ENCODE peak calls at places on chromosomes 16 and 17, in seven cellular contexts. One of them, this sample, is unnamed.

GRCh38 chr16:29821663-29822115 is 1.4 kb downstream of the MVP start:
- DNase-seq in AG04450: no peak
- DNase-seq in tibial artery: no peak
- DNase-seq in NCI-H510A treated with DMSO at 0.1 percent for 48 hours: no peak
- DNase-seq in HFFc6: peak
- DNase-seq in HTR-8/SVneo: no peak
- DNase-seq in body of pancreas: no peak
- DNase-seq in this sample: no peak

GRCh38 chr16:79093554-79093967 is 507.0 kb downstream of the MAF start:
- DNase-seq in NCI-H510A treated with DMSO at 0.1 percent for 48 hours: no peak
- DNase-seq in body of pancreas: no peak
- DNase-seq in tibial artery: peak
- DNase-seq in HTR-8/SVneo: no peak
- DNase-seq in AG04450: no peak
- DNase-seq in HFFc6: no peak
- DNase-seq in this sample: peak

GRCh38 chr17:80175411-80175810 is 5.6 kb downstream of the CARD14 start:
- DNase-seq in AG04450: no peak
- DNase-seq in NCI-H510A treated with DMSO at 0.1 percent for 48 hours: no peak
- DNase-seq in HTR-8/SVneo: no peak
- DNase-seq in body of pancreas: no peak
- DNase-seq in tibial artery: no peak
- DNase-seq in HFFc6: no peak
- DNase-seq in this sample: no peak

GRCh38 chr17:66018786-66019185 is 173.1 kb downstream of the CEP112 start:
- DNase-seq in tibial artery: no peak
- DNase-seq in HTR-8/SVneo: no peak
- DNase-seq in body of pancreas: no peak
- DNase-seq in HFFc6: no peak
- DNase-seq in NCI-H510A treated with DMSO at 0.1 percent for 48 hours: peak
- DNase-seq in AG04450: no peak
- DNase-seq in this sample: no peak

GRCh38 chr17:32487460-32488176 is 825 bp downstream of the CDK5R1 start:
- DNase-seq in HTR-8/SVneo: no peak
- DNase-seq in AG04450: no peak
- DNase-seq in tibial artery: no peak
- DNase-seq in HFFc6: no peak
- DNase-seq in body of pancreas: no peak
- DNase-seq in NCI-H510A treated with DMSO at 0.1 percent for 48 hours: peak
- DNase-seq in this sample: peak

GRCh38 chr16:76910931-76911330 is 280.1 kb upstream of the MON1B start:
- DNase-seq in HFFc6: no peak
- DNase-seq in HTR-8/SVneo: no peak
- DNase-seq in AG04450: peak
- DNase-seq in body of pancreas: no peak
- DNase-seq in NCI-H510A treated with DMSO at 0.1 percent for 48 hours: no peak
- DNase-seq in tibial artery: no peak
- DNase-seq in this sample: no peak

GRCh38 chr17:65249774-65250173 is 112.6 kb downstream of the RGS9 start:
- DNase-seq in HTR-8/SVneo: no peak
- DNase-seq in NCI-H510A treated with DMSO at 0.1 percent for 48 hours: no peak
- DNase-seq in body of pancreas: no peak
- DNase-seq in HFFc6: no peak
- DNase-seq in tibial artery: no peak
- DNase-seq in AG04450: no peak
- DNase-seq in this sample: no peak

GRCh38 chr17:49223517-49224197 is 6.9 kb downstream of the PHOSPHO1 start:
- DNase-seq in HTR-8/SVneo: peak
- DNase-seq in HFFc6: no peak
- DNase-seq in AG04450: no peak
- DNase-seq in body of pancreas: peak
- DNase-seq in NCI-H510A treated with DMSO at 0.1 percent for 48 hours: peak
- DNase-seq in tibial artery: no peak
- DNase-seq in this sample: no peak

GRCh38 chr17:28133562-28133970 is 91.1 kb downstream of the NLK start:
- DNase-seq in NCI-H510A treated with DMSO at 0.1 percent for 48 hours: no peak
- DNase-seq in HFFc6: peak
- DNase-seq in AG04450: no peak
- DNase-seq in HTR-8/SVneo: peak
- DNase-seq in body of pancreas: no peak
- DNase-seq in tibial artery: no peak
- DNase-seq in this sample: no peak

GRCh38 chr16:72042157-72042660 is 12.1 kb upstream of the HP start:
- DNase-seq in tibial artery: no peak
- DNase-seq in NCI-H510A treated with DMSO at 0.1 percent for 48 hours: no peak
- DNase-seq in AG04450: no peak
- DNase-seq in HTR-8/SVneo: no peak
- DNase-seq in HFFc6: no peak
- DNase-seq in body of pancreas: peak
- DNase-seq in this sample: no peak

GRCh38 chr16:27801259-27801945 is 251.5 kb downstream of the KATNIP start:
- DNase-seq in tibial artery: no peak
- DNase-seq in HTR-8/SVneo: no peak
- DNase-seq in AG04450: no peak
- DNase-seq in body of pancreas: no peak
- DNase-seq in HFFc6: no peak
- DNase-seq in NCI-H510A treated with DMSO at 0.1 percent for 48 hours: no peak
- DNase-seq in this sample: no peak

GRCh38 chr16:1258906-1259759 is 3.3 kb downstream of the TPSD1 start:
- DNase-seq in AG04450: no peak
- DNase-seq in HFFc6: no peak
- DNase-seq in NCI-H510A treated with DMSO at 0.1 percent for 48 hours: no peak
- DNase-seq in body of pancreas: no peak
- DNase-seq in HTR-8/SVneo: no peak
- DNase-seq in tibial artery: no peak
- DNase-seq in this sample: no peak

GRCh38 chr17:7839890-7840260 is 5.9 kb downstream of the KDM6B start:
- DNase-seq in NCI-H510A treated with DMSO at 0.1 percent for 48 hours: peak
- DNase-seq in tibial artery: no peak
- DNase-seq in AG04450: no peak
- DNase-seq in body of pancreas: no peak
- DNase-seq in HTR-8/SVneo: no peak
- DNase-seq in HFFc6: peak
- DNase-seq in this sample: no peak

GRCh38 chr16:88350922-88351321 is 31.8 kb upstream of the ZNF469 start:
- DNase-seq in HFFc6: no peak
- DNase-seq in body of pancreas: no peak
- DNase-seq in HTR-8/SVneo: no peak
- DNase-seq in NCI-H510A treated with DMSO at 0.1 percent for 48 hours: no peak
- DNase-seq in AG04450: no peak
- DNase-seq in tibial artery: no peak
- DNase-seq in this sample: no peak

GRCh38 chr17:51428668-51429486 is 168.5 kb downstream of the UTP18 start:
- DNase-seq in NCI-H510A treated with DMSO at 0.1 percent for 48 hours: no peak
- DNase-seq in HFFc6: no peak
- DNase-seq in tibial artery: no peak
- DNase-seq in AG04450: no peak
- DNase-seq in HTR-8/SVneo: no peak
- DNase-seq in body of pancreas: no peak
- DNase-seq in this sample: no peak

GRCh38 chr17:3993493-3994220 is 29.4 kb upstream of the ATP2A3 start:
- DNase-seq in body of pancreas: no peak
- DNase-seq in NCI-H510A treated with DMSO at 0.1 percent for 48 hours: no peak
- DNase-seq in tibial artery: peak
- DNase-seq in AG04450: no peak
- DNase-seq in HTR-8/SVneo: no peak
- DNase-seq in HFFc6: no peak
- DNase-seq in this sample: peak

GRCh38 chr17:74759243-74759801 is 10.9 kb downstream of the NHERF1 start:
- DNase-seq in HTR-8/SVneo: no peak
- DNase-seq in NCI-H510A treated with DMSO at 0.1 percent for 48 hours: peak
- DNase-seq in AG04450: no peak
- DNase-seq in HFFc6: no peak
- DNase-seq in tibial artery: no peak
- DNase-seq in body of pancreas: no peak
- DNase-seq in this sample: peak

GRCh38 chr17:9339958-9340357 is 235.7 kb downstream of the STX8 start:
- DNase-seq in HTR-8/SVneo: no peak
- DNase-seq in NCI-H510A treated with DMSO at 0.1 percent for 48 hours: no peak
- DNase-seq in body of pancreas: peak
- DNase-seq in HFFc6: no peak
- DNase-seq in AG04450: no peak
- DNase-seq in tibial artery: no peak
- DNase-seq in this sample: no peak

GRCh38 chr17:11996722-11997146 is 541 bp downstream of the ZNF18 start:
- DNase-seq in HFFc6: peak
- DNase-seq in NCI-H510A treated with DMSO at 0.1 percent for 48 hours: peak
- DNase-seq in AG04450: no peak
- DNase-seq in HTR-8/SVneo: no peak
- DNase-seq in body of pancreas: no peak
- DNase-seq in tibial artery: no peak
- DNase-seq in this sample: no peak

GRCh38 chr16:80317132-80318098 is 223.4 kb upstream of the DYNLRB2 start:
- DNase-seq in tibial artery: no peak
- DNase-seq in HTR-8/SVneo: no peak
- DNase-seq in AG04450: no peak
- DNase-seq in HFFc6: no peak
- DNase-seq in body of pancreas: no peak
- DNase-seq in NCI-H510A treated with DMSO at 0.1 percent for 48 hours: no peak
- DNase-seq in this sample: no peak

GRCh38 chr16:4754865-4755264 is 12.1 kb downstream of the ZNF500 start:
- DNase-seq in AG04450: no peak
- DNase-seq in tibial artery: no peak
- DNase-seq in HTR-8/SVneo: no peak
- DNase-seq in NCI-H510A treated with DMSO at 0.1 percent for 48 hours: no peak
- DNase-seq in body of pancreas: no peak
- DNase-seq in HFFc6: no peak
- DNase-seq in this sample: no peak

This sample was measured in GM06990.